ENCODE peak calls at places on chromosomes 16 and 17, in six cellular contexts. T, L, K, D, H and M are unnamed samples.
A peak's percentile ranks its signal among the peaks of the same experiment; 100 is the strongest.

GRCh38 chr17:7557825-7558543 is 566 bp upstream of the TNFSF13 start:
- DNase-seq in T (peak; percentile 50), L (peak; percentile 38), K (peak; percentile 94), D (peak; percentile 87), H (peak; percentile 49), M (peak; percentile 95)

GRCh38 chr16:81752876-81753227 is 26.2 kb upstream of the PLCG2 start:
- DNase-seq in T (no peak), L (no peak), K (no peak), D (no peak), H (no peak), M (no peak)

GRCh38 chr17:29615492-29616299 is 7.0 kb downstream of the CORO6 start:
- DNase-seq in T (peak; percentile 73), L (peak; percentile 89), K (peak; percentile 82), D (peak; percentile 87), H (peak; percentile 55), M (peak; percentile 84)

GRCh38 chr17:58525239-58525638 is 10.8 kb upstream of the MTMR4 start:
- DNase-seq in T (no peak), L (no peak), K (no peak), D (peak; percentile 63), H (peak; percentile 84), M (peak; percentile 12)

GRCh38 chr16:49382916-49383315 is 9.3 kb downstream of the C16orf78 start:
- DNase-seq in T (peak; percentile 22), L (no peak), K (no peak), D (no peak), H (no peak), M (no peak)

GRCh38 chr16:86466695-86467406 is 43.5 kb upstream of the FOXF1 start:
- DNase-seq in T (no peak), L (no peak), K (no peak), D (no peak), H (peak; percentile 88), M (no peak)

GRCh38 chr16:17488506-17488905 is 17.7 kb upstream of the XYLT1 start:
- DNase-seq in T (no peak), L (no peak), K (no peak), D (no peak), H (no peak), M (no peak)

GRCh38 chr17:61167050-61167449 is 232.6 kb upstream of the TBX2 start:
- DNase-seq in T (no peak), L (no peak), K (no peak), D (no peak), H (no peak), M (no peak)

GRCh38 chr17:4314618-4315017 is 50.8 kb upstream of the ANKFY1 start:
- DNase-seq in T (no peak), L (no peak), K (no peak), D (no peak), H (no peak), M (no peak)

GRCh38 chr17:17499402-17500145 is 3.4 kb upstream of the RASD1 start:
- DNase-seq in T (no peak), L (no peak), K (no peak), D (no peak), H (no peak), M (no peak)

GRCh38 chr17:17503566-17504130 is 7.5 kb upstream of the RASD1 start:
- DNase-seq in T (no peak), L (peak; percentile 34), K (no peak), D (peak; percentile 24), H (no peak), M (no peak)

GRCh38 chr17:17498606-17499301 is 2.6 kb upstream of the RASD1 start:
- DNase-seq in T (no peak), L (no peak), K (no peak), D (no peak), H (no peak), M (no peak)

GRCh38 chr17:17502741-17503565 is 6.8 kb upstream of the RASD1 start:
- DNase-seq in T (no peak), L (no peak), K (no peak), D (peak; percentile 5), H (no peak), M (no peak)

DNA sequence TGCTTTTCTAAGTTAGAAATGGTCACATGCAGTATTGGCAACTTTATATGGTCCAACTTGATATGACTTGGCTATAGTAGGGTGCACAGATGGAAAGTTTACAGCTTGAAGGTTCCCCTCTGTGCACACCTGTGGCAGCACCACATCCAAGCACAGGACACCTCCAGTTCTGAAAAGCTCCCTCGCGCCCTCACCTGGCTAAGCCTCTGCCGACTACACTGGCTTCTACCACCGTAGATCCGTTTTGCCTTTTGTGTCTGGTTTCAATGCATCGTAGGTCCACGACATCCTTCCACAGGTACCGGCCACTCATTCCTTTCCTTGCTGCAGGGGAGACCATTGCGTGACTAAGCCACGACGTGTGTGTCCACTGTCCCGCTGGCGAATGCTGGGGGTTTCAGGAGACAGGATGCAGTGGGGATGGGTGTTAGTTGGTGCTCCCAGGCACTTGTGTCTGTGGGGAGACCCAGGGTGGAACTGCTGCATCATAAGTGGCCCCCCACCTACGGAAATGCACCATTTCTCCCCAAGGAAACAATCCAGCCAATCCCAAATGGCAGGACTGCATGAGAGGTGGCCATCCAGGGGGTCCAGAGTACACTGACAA is 4.9 kb upstream of the RASD1 start:
- DNase-seq in T (no peak), L (no peak), K (no peak), D (no peak), H (no peak), M (no peak)
- TF ChIP-seq CTCF in T (no peak), L (no peak), K (no peak), D (no peak), H (no peak), M (no peak)

GRCh38 chr17:1558401-1558800 is 4.2 kb downstream of the PITPNA start:
- DNase-seq in T (no peak), L (no peak), K (no peak), D (no peak), H (no peak), M (no peak)
- H3K4me1 ChIP-seq in T (peaks cover 14% of the 10 kb centered on the region), L (peaks cover 27% of the 10 kb centered on the region), K (peaks cover 33% of the 10 kb centered on the region), D (peaks cover 64% of the 10 kb centered on the region), H (peaks cover 9% of the 10 kb centered on the region), M (peaks cover 67% of the 10 kb centered on the region)

GRCh38 chr17:47287639-47288038 is 34.0 kb downstream of the ITGB3 start:
- DNase-seq in T (no peak), L (no peak), K (no peak), D (no peak), H (no peak), M (peak; percentile 69)

GRCh38 chr17:47288531-47289116 is 35.0 kb downstream of the ITGB3 start:
- DNase-seq in T (peak; percentile 22), L (no peak), K (no peak), D (no peak), H (peak; percentile 69), M (no peak)

GRCh38 chr17:47286198-47286914 is 32.7 kb downstream of the ITGB3 start:
- DNase-seq in T (no peak), L (no peak), K (no peak), D (no peak), H (peak; percentile 26), M (no peak)

GRCh38 chr17:47285003-47285402 is 31.4 kb downstream of the ITGB3 start:
- DNase-seq in T (no peak), L (no peak), K (no peak), D (no peak), H (no peak), M (no peak)

GRCh38 chr17:47287068-47287467 is 33.4 kb downstream of the ITGB3 start:
- DNase-seq in T (no peak), L (no peak), K (no peak), D (no peak), H (no peak), M (no peak)
- TF ChIP-seq CTCF in T (no peak), L (no peak), K (no peak), D (no peak), H (no peak), M (no peak)

DNA sequence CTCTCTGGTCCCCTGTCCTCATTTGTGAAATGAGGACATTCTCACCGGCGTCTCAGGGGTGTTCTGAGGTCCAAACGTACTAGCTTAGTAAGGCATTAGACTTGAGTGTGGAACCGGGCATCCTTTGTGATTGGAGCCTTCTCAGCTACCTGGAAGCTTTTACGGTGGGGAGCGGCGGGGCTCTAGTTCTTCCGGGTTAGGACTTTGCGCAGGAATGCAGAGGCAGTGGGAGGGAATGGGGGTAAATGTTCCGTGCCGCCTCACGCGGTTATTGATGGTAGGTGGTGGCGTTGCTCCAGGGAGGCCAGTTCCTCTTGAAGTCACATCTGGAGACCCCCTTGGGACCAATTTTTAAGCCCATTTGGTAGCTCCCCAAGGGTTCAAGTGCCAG is 113.6 kb downstream of the SNX29 start:
- DNase-seq in T (no peak), L (no peak), K (no peak), D (no peak), H (no peak), M (no peak)
- H3K4me1 ChIP-seq in T (peaks cover 12% of the 10 kb centered on the region), L (no peaks in the 10 kb centered on the region), K (peaks cover 4% of the 10 kb centered on the region), D (peaks cover 64% of the 10 kb centered on the region), H (peaks cover 12% of the 10 kb centered on the region), M (peaks cover 36% of the 10 kb centered on the region)

DNA sequence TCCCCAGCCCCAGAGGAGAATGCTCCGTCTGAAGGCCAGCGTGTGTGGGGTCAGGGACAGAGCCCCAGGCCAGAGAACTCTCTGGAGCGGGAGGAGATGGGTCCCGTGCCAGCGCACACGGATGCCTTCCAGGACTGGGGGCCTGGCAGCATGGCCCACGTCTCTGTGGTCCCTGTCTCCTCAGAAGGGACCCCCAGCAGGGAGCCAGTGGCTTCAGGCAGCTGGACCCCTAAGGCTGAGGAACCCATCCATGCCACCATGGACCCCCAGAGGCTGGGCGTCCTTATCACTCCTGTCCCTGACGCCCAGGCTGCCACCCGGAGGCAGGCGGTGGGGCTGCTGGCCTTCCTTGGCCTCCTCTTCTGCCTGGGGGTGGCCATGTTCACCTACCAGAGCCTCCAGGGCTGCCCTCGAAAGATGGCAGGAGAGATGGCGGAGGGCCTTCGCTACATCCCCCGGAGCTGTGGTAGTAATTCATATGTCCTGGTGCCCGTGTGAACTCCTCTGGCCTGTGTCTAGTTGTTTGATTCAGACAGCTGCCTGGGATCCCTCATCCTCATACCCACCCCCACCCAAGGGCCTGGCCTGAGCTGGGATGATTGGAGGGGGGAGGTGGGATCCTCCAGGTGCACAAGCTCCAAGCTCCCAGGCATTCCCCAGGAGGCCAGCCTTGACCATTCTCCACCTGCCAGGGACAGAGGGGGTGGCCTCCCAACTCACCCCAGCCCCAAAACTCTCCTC is 10.4 kb downstream of the CX3CL1 start:
- DNase-seq in T (no peak), L (no peak), K (no peak), D (no peak), H (no peak), M (no peak)
- TF ChIP-seq CTCF in T (no peak), L (no peak), K (no peak), D (no peak), H (no peak), M (no peak)